ENCODE peak calls at places on chromosome 1, in five cellular contexts. P is heart left ventricle, T is vagina, U is sigmoid colon, B is ovary. I is an unnamed sample. For H3K4me1, the result is how much of the 10 kb centered on the place peaks cover.

GRCh38 chr1:45827256-45827655 is 23.8 kb downstream of the MAST2 start:
- DNase-seq in P (no peak), T (no peak), U (no peak), B (no peak), I (no peak)

GRCh38 chr1:183218039-183218618 is 32.1 kb downstream of the LAMC2 start:
- DNase-seq in P (no peak), T (no peak), U (no peak), B (no peak), I (no peak)

GRCh38 chr1:57270926-57271698 is 152.7 kb downstream of the DAB1 start:
- DNase-seq in P (no peak), T (no peak), U (no peak), B (no peak), I (no peak)

GRCh38 chr1:231353086-231353485 is 15.0 kb downstream of the SPRTN start:
- DNase-seq in P (no peak), T (no peak), U (no peak), B (no peak), I (no peak)

GRCh38 chr1:27009601-27010197 is 3.0 kb downstream of the TENT5B start:
- DNase-seq in P (peak), T (no peak), U (peak), B (no peak), I (peak)

GRCh38 chr1:164706596-164706995 is 147.6 kb downstream of the PBX1 start:
- DNase-seq in P (no peak), T (no peak), U (no peak), B (no peak), I (no peak)

GRCh38 chr1:216310776-216311175 is 112.5 kb downstream of the USH2A start:
- DNase-seq in P (no peak), T (no peak), U (no peak), B (no peak), I (no peak)

GRCh38 chr1:203544485-203544884 is 50.5 kb downstream of the OPTC start:
- DNase-seq in P (no peak), T (no peak), U (no peak), B (no peak), I (no peak)

GRCh38 chr1:111943056-111943455 is 46.4 kb downstream of the KCND3 start:
- DNase-seq in P (no peak), T (no peak), U (no peak), B (no peak), I (no peak)

GRCh38 chr1:182601416-182601786 is 2.8 kb downstream of the RGS16 start:
- DNase-seq in P (peak), T (no peak), U (peak), B (peak), I (peak)

GRCh38 chr1:85342177-85342576 is 65.7 kb upstream of the BCL10 start:
- DNase-seq in P (no peak), T (no peak), U (no peak), B (no peak), I (no peak)

GRCh38 chr1:84505167-84506001 is 802 bp upstream of the SPATA1 start:
- DNase-seq in P (no peak), T (no peak), U (peak), B (no peak), I (peak)

GRCh38 chr1:15493869-15494390 is 18.0 kb downstream of the CELA2B start:
- DNase-seq in P (no peak), T (no peak), U (no peak), B (no peak), I (no peak)

GRCh38 chr1:45545019-45545493 is 5.6 kb upstream of the AKR1A1 start:
- DNase-seq in P (no peak), T (no peak), U (no peak), B (no peak), I (no peak)

GRCh38 chr1:110150330-110151174 is at the start of gene SLC6A17:
- DNase-seq in P (no peak), T (no peak), U (peak), B (no peak), I (no peak)

GRCh38 chr1:12537294-12537693 is 80.7 kb downstream of the DHRS3 start:
- DNase-seq in P (no peak), T (no peak), U (no peak), B (no peak), I (no peak)

GRCh38 chr1:91742848-91743292 is 143.1 kb downstream of the TGFBR3 start:
- DNase-seq in P (no peak), T (no peak), U (peak), B (peak), I (peak)

GRCh38 chr1:81802601-81803422 is 2.1 kb downstream of the ADGRL2 start:
- DNase-seq in P (peak), T (no peak), U (peak), B (peak), I (peak)

GRCh38 chr1:52651904-52652303 is 18.9 kb downstream of the SHISAL2A start:
- DNase-seq in P (no peak), T (no peak), U (no peak), B (no peak), I (no peak)

GRCh38 chr1:50156241-50157010 is 47.7 kb downstream of the ELAVL4 start:
- DNase-seq in P (no peak), T (no peak), U (no peak), B (no peak), I (no peak)

GRCh38 chr1:5737081-5737480 is 255.1 kb downstream of the NPHP4 start:
- DNase-seq in P (no peak), T (no peak), U (no peak), B (no peak), I (no peak)

GRCh38 chr1:40848530-40849189 is 13.5 kb downstream of the CITED4 start:
- DNase-seq in P (peak), T (no peak), U (peak), B (peak), I (peak)

GRCh38 chr1:29698626-29699025 is 462.3 kb downstream of the PTPRU start:
- DNase-seq in P (no peak), T (no peak), U (no peak), B (no peak), I (no peak)

GRCh38 chr1:224432141-224432540 is 2.5 kb downstream of the WDR26 start:
- DNase-seq in P (no peak), T (no peak), U (no peak), B (no peak), I (no peak)

GRCh38 chr1:224432672-224433040 is 1.9 kb downstream of the WDR26 start:
- DNase-seq in P (no peak), T (no peak), U (no peak), B (no peak), I (no peak)

GRCh38 chr1:224433041-224433670 is 1.4 kb downstream of the WDR26 start:
- DNase-seq in P (peak), T (no peak), U (no peak), B (peak), I (no peak)

GRCh38 chr1:224430511-224431113 is 4.0 kb downstream of the WDR26 start:
- DNase-seq in P (no peak), T (no peak), U (no peak), B (no peak), I (no peak)

GRCh38 chr1:224431726-224432125 is 2.9 kb downstream of the WDR26 start:
- DNase-seq in P (no peak), T (no peak), U (no peak), B (no peak), I (no peak)
- H3K4me1 ChIP-seq in P (under half), T (half or more), U (half or more), B (under half), I (under half)

GRCh38 chr1:39158330-39159086 is 46.0 kb upstream of the MACF1 start:
- DNase-seq in P (no peak), T (no peak), U (no peak), B (no peak), I (peak)
- TF ChIP-seq POLR2A in P (no peak), T (no peak), U (peak), B (no peak), I (no peak)

DNA sequence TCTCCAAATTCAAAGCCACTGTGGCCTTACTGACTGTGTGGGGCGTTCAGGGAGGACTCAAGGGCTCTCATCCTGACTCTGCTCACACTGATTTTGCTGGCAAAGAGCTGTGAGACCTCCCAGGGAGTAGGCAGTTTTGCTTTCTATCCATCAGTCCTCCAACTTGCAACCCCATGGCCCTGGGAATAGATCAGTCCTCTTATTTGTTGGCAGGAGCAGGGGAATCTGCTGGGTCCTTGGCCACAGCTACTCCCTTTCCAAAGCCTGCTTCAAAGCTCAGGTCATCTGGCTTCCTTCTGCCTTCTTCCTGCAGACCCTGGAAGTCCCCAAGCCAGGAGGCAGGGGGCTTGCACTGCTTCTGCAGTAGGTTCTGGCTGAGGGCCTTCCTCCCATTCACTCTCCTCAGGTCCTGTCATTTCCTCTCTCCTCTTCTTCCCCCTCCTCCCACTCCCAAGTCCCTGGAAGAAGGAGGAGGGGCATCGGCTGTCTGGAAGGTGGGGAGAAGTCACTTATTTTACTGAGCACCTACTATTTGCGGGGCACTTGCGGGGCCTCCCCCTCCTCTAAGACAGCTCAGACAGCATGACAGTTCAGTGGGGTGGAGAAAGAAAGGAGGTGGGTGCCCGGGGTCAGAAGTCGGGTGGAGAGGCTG is 835 bp upstream of the NAV1 start:
- DNase-seq in P (no peak), T (no peak), U (no peak), B (no peak), I (no peak)
- H3K27ac ChIP-seq in P (peak), T (peak), U (peak), B (no peak), I (peak)

GRCh38 chr1:37854406-37854805 is 5.0 kb downstream of the MTF1 start:
- DNase-seq in P (no peak), T (no peak), U (no peak), B (no peak), I (no peak)
- H3K4me1 ChIP-seq in P (under half), T (half or more), U (half or more), B (under half), I (under half)

GRCh38 chr1:9910080-9910424 is at the start of gene CTNNBIP1:
- DNase-seq in P (no peak), T (no peak), U (no peak), B (no peak), I (no peak)
- TF ChIP-seq POLR2A in P (no peak), T (peak), U (no peak), B (peak), I (no peak)

GRCh38 chr1:226722240-226722900 is 16.7 kb downstream of the ITPKB start:
- DNase-seq in P (no peak), T (no peak), U (no peak), B (no peak), I (no peak)

GRCh38 chr1:226725870-226726212 is 13.2 kb downstream of the ITPKB start:
- DNase-seq in P (no peak), T (no peak), U (no peak), B (no peak), I (no peak)

GRCh38 chr1:226719596-226720386 is 19.3 kb downstream of the ITPKB start:
- DNase-seq in P (no peak), T (no peak), U (no peak), B (no peak), I (no peak)

GRCh38 chr1:226722901-226723639 is 16.0 kb downstream of the ITPKB start:
- DNase-seq in P (no peak), T (no peak), U (no peak), B (no peak), I (no peak)

GRCh38 chr1:226723640-226724532 is 15.2 kb downstream of the ITPKB start:
- DNase-seq in P (peak), T (no peak), U (peak), B (peak), I (no peak)
- H3K27ac ChIP-seq in P (peak), T (peak), U (peak), B (peak), I (peak)

DNA sequence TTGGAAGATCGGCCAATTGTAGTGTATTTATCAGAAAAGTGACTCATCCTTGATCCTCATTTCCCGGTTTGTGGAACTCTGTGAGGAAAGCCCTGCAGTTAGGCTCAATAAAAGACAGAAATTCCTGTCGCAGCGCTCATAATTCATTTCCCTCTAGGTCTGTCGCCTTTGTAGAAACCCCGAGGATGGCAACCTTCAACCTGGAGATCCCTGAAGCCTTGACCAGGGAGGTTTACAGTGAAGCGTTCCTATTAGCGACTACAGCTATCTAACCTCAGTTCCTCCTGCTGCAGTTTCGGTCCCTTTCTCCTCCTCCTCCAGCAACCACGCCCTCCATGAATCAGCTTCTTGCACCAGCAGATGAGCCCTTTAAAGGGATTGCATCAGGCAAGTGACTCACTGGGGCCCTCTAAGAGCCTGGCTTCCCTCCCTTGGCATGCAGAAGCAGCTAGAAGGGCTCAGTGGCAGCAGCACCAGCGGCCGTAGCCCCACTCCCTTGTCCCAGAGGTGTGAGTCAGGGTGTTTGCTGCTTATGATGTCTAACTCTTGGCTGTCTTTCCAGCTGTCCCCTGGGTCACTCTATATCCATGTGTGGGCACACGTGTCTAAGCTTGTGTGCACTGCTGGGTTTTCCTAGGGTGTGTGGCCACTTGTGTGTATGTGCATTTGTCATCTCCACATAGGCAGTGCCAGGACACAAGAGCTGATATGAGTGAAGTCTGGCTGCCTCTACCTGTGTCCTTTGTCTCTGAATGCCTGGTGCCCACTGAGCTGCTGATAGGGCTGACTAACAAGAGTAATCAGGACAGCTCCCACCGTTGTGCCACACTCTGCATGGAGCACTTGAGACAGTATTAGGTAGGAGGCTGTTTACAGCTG is 777 bp upstream of the STK40 start:
- DNase-seq in P (peak), T (no peak), U (peak), B (peak), I (peak)
- H3K4me1 ChIP-seq in P (under half), T (under half), U (half or more), B (under half), I (under half)

GRCh38 chr1:35929730-35930592 is 944 bp upstream of the AGO3 start:
- DNase-seq in P (peak), T (no peak), U (peak), B (peak), I (peak)

GRCh38 chr1:35923841-35924240 is 7.1 kb upstream of the AGO3 start:
- DNase-seq in P (no peak), T (no peak), U (no peak), B (no peak), I (no peak)

GRCh38 chr1:35927472-35927871 is 3.4 kb upstream of the AGO3 start:
- DNase-seq in P (no peak), T (no peak), U (no peak), B (no peak), I (no peak)

GRCh38 chr1:35925741-35926140 is 5.2 kb upstream of the AGO3 start:
- DNase-seq in P (peak), T (no peak), U (no peak), B (peak), I (no peak)

GRCh38 chr1:35924838-35925237 is 6.1 kb upstream of the AGO3 start:
- DNase-seq in P (no peak), T (no peak), U (no peak), B (no peak), I (no peak)
- TF ChIP-seq POLR2A in P (no peak), T (no peak), U (no peak), B (no peak), I (no peak)

DNA sequence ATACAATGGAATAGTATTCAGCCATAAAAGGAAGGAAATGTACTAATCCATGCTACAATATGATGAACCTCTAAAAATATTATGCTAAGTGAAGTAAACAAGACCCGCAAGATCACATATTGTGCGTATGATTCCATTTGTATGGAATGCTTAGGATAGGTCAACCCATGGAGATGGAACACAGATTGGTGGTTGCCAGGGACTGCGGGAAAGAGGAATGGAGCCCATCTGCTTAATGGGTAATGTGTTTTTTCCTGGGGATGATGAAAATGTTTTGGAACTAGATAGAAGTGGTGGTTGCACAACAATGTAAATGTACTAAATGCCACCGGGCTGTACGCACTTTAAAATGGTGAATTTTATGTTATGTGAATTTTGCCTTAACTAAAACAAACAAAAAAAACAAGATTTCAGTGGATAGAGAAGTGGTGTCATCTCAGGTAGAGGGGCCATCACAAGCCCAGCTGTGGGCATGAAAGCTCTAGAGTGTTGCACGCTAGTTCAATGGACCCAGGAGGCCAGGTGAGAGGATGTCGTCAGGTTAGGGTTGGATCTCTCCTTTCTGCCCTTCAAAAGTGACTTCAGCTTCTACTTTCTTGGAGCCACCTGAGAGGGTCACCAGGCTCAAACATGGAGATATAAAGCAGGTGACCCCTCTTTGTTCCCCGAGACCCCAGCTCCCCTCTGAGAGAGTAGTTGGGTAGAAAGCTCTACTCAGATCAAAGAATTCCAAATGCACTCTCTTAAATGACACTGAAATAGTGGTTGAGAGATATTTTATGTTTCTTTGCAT is 2.5 kb downstream of the C1orf115 start:
- DNase-seq in P (no peak), T (no peak), U (no peak), B (no peak), I (no peak)
- H3K27ac ChIP-seq in P (no peak), T (no peak), U (no peak), B (no peak), I (no peak)

GRCh38 chr1:89953929-89954328 is 41.0 kb upstream of the ZNF326 start:
- DNase-seq in P (no peak), T (no peak), U (no peak), B (no peak), I (no peak)

GRCh38 chr1:89957063-89957462 is 37.8 kb upstream of the ZNF326 start:
- DNase-seq in P (no peak), T (no peak), U (no peak), B (no peak), I (no peak)

GRCh38 chr1:89955311-89955710 is 39.6 kb upstream of the ZNF326 start:
- DNase-seq in P (no peak), T (no peak), U (no peak), B (no peak), I (no peak)

GRCh38 chr1:89954401-89954800 is 40.5 kb upstream of the ZNF326 start:
- DNase-seq in P (no peak), T (no peak), U (no peak), B (no peak), I (no peak)

GRCh38 chr1:89955806-89956205 is 39.1 kb upstream of the ZNF326 start:
- DNase-seq in P (no peak), T (no peak), U (no peak), B (no peak), I (no peak)
- H3K4me1 ChIP-seq in P (under half), T (under half), U (under half), B (under half), I (under half)

I was measured in breast epithelium.